ENCODE peak calls at places on chromosomes 13 and 19, in six cellular contexts. Z, Y, V, R, H and O are unnamed samples.

GRCh38 chr19:1360818-1361461 is 22.8 kb upstream of the NDUFS7 start:
- DNase-seq in Z (no peak), Y (peak; percentile 85), V (peak; percentile 78), R (peak; percentile 77), H (peak; percentile 81), O (no peak)

GRCh38 chr19:36139120-36139472 is 770 bp upstream of the CAPNS1 start:
- DNase-seq in Z (no peak), Y (no peak), V (no peak), R (no peak), H (no peak), O (no peak)

GRCh38 chr13:110388141-110388943 is 81.3 kb downstream of the COL4A2 start:
- DNase-seq in Z (no peak), Y (peak; percentile 52), V (no peak), R (no peak), H (no peak), O (no peak)

GRCh38 chr19:41821003-41821735 is 23.3 kb downstream of the LYPD4 start:
- DNase-seq in Z (peak; percentile 55), Y (peak; percentile 26), V (no peak), R (no peak), H (no peak), O (peak; percentile 67)

GRCh38 chr19:2132191-2132590 is 19.2 kb downstream of the AP3D1 start:
- DNase-seq in Z (no peak), Y (no peak), V (no peak), R (no peak), H (peak; percentile 50), O (no peak)

GRCh38 chr13:54775501-54776191 is 1747.0 kb downstream of the OLFM4 start:
- DNase-seq in Z (no peak), Y (no peak), V (no peak), R (no peak), H (no peak), O (no peak)

GRCh38 chr13:110290811-110291210 is 16.1 kb downstream of the COL4A1 start:
- DNase-seq in Z (no peak), Y (no peak), V (no peak), R (no peak), H (no peak), O (no peak)

GRCh38 chr19:10819124-10820060 is 16.6 kb downstream of the TMED1 start:
- DNase-seq in Z (no peak), Y (no peak), V (no peak), R (no peak), H (no peak), O (no peak)

GRCh38 chr13:23744315-23744714 is 144.9 kb downstream of the MIPEP start:
- DNase-seq in Z (no peak), Y (no peak), V (no peak), R (no peak), H (no peak), O (no peak)

GRCh38 chr13:77637583-77637982 is 59.9 kb upstream of the SLAIN1 start:
- DNase-seq in Z (no peak), Y (no peak), V (no peak), R (no peak), H (no peak), O (no peak)

GRCh38 chr13:95455782-95456181 is 96.7 kb upstream of the CLDN10 start:
- DNase-seq in Z (peak; percentile 28), Y (no peak), V (no peak), R (no peak), H (no peak), O (no peak)

GRCh38 chr19:44548736-44549135 is 19.3 kb upstream of the CEACAM20 start:
- DNase-seq in Z (no peak), Y (peak; percentile 66), V (no peak), R (no peak), H (no peak), O (no peak)

GRCh38 chr19:40690699-40691420 is 409 bp upstream of the NUMBL start:
- DNase-seq in Z (peak; percentile 88), Y (peak; percentile 88), V (peak; percentile 97), R (peak; percentile 41), H (peak; percentile 97), O (peak; percentile 94)

DNA sequence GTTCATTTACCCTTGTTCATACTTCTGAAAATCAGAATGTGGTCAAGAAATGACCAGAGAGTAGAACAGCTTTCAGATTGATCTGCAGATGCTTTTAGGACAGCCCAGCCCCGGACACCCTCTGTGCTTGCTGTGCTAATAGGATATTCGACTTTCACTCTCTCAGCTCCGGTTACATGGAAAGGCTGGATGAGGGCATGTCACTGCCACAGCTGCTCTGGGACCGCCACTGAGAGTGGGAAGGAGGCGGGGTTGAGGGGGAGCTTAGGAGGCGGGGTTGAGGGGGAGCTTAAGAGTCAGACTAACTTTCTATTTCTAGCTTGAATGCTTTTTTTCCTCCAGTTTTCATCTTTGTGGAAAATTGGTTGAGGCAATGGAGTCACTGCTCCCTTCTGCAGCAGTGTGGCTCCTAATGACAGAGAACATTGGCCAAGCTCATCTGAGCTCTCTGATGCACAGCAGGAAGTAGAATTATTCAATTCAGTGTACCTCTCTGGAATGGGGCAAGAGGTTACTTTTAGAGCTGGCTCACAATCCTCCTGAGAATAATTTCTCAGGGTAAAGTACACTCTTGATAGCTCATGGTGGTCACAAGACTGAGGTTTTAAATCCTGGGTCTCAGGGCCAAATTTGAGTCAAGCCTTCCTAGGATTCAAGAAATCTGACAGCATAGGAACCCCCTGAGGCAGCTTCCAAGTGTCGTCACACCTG is 74.6 kb upstream of the NPAS1 start:
- DNase-seq in Z (peak; percentile 10), Y (peak; percentile 43), V (peak; percentile 77), R (no peak), H (peak; percentile 60), O (no peak)
- H3K4me3 ChIP-seq in Z (no peak overlapping the region), Y (peak overlapping the region; percentile 7), V (peak overlapping the region; percentile 42), R (no peak overlapping the region), H (no peak overlapping the region), O (no peak overlapping the region)

GRCh38 chr19:18660939-18661338 is 22.5 kb upstream of the CRTC1 start:
- DNase-seq in Z (no peak), Y (no peak), V (no peak), R (no peak), H (no peak), O (no peak)
- H3K4me3 ChIP-seq in Z (no peak overlapping the region), Y (no peak overlapping the region), V (peak overlapping the region; percentile 47), R (no peak overlapping the region), H (no peak overlapping the region), O (no peak overlapping the region)

DNA sequence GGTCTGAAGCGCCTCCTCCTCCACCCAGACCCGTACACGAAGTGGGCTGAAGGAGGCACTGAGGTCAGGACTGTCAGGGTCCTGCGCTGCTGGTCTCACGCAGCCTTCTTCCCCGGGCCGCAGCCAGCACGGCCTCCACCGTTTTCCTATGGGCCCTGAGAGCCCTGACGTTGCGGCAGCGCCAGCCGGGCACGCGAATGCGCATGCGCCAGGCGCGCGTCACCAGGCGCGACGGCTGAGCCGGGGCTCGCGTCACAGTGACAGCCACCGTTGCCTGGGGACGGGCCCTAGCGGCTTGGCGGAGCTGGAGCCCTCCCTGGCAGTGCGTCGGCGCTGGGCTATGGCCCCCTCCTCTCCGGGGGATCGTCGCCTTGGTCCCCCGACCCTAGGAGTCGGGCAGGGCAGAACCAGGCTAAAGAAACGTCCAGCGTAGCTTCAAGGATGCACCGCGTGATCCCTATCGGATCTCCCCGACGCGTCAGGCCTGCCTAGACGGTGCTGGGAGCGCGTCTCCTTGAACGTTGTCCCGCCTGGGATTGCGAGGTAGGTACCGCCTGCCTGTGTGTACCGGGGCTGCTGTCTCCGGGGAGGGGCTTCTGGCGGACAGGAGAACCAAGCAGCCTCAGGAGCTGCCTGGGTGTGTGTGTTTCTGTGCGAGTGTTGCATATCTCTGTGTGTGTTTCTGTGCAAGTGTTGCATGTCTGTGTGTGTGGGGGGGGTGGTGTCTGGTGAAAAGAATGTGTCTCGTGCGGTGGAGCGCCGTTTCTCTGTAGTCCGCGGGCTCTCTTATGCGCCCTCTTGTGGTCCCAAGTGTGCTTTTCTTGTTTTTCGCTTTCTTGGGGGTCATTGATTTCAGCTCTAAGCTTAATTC is 43.2 kb downstream of the ZNF571 start:
- DNase-seq in Z (no peak), Y (peak; percentile 51), V (peak; percentile 50), R (peak; percentile 3), H (no peak), O (peak; percentile 82)
- H3K4me3 ChIP-seq in Z (no peak overlapping the region), Y (peak overlapping the region; percentile 71), V (peak overlapping the region; percentile 72), R (peak overlapping the region; percentile 47), H (no peak overlapping the region), O (peak overlapping the region; percentile 64)

GRCh38 chr19:49801401-49801888 is 11.6 kb downstream of the FUZ start:
- DNase-seq in Z (no peak), Y (no peak), V (no peak), R (no peak), H (no peak), O (no peak)

GRCh38 chr19:49799271-49799797 is 13.8 kb downstream of the FUZ start:
- DNase-seq in Z (no peak), Y (no peak), V (no peak), R (no peak), H (no peak), O (no peak)

GRCh38 chr19:49801966-49802661 is 11.0 kb downstream of the FUZ start:
- DNase-seq in Z (no peak), Y (peak; percentile 88), V (peak; percentile 94), R (peak; percentile 29), H (peak; percentile 88), O (no peak)

GRCh38 chr19:49799798-49800376 is 13.2 kb downstream of the FUZ start:
- DNase-seq in Z (no peak), Y (no peak), V (no peak), R (no peak), H (no peak), O (no peak)

GRCh38 chr19:49800771-49801170 is 12.3 kb downstream of the FUZ start:
- DNase-seq in Z (no peak), Y (no peak), V (no peak), R (no peak), H (no peak), O (no peak)
- H3K4me3 ChIP-seq in Z (no peak overlapping the region), Y (no peak overlapping the region), V (no peak overlapping the region), R (no peak overlapping the region), H (no peak overlapping the region), O (no peak overlapping the region)

DNA sequence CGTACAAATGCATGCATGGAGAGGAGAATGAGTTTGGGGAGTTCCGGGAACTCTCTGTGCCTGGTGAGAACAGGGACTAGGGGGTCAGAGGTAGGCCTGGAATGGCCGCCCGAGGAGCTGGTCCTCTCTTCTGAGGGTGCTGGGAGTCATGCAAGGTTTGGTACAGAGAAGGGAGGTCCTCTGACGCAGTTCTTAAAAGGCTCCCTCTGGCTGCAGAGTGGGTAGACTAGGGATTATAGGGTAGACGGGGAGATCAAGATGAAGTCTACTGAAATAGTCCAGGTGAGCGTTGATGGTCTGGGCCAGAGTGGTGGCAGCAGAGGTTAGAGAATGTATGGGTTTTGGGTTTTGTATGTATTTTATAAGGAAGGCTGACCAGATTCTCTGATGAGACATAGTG is 796 bp downstream of the ZNF304 start:
- DNase-seq in Z (no peak), Y (peak; percentile 2), V (no peak), R (no peak), H (no peak), O (no peak)
- H3K4me3 ChIP-seq in Z (peak overlapping the region; percentile 91), Y (peak overlapping the region; percentile 100), V (peak overlapping the region; percentile 96), R (peak overlapping the region; percentile 99), H (peak overlapping the region; percentile 71), O (peak overlapping the region; percentile 90)

GRCh38 chr19:7342143-7342542 is 6.6 kb upstream of the ARHGEF18 start:
- DNase-seq in Z (no peak), Y (no peak), V (no peak), R (no peak), H (no peak), O (no peak)
- H3K4me3 ChIP-seq in Z (no peak overlapping the region), Y (no peak overlapping the region), V (no peak overlapping the region), R (no peak overlapping the region), H (no peak overlapping the region), O (no peak overlapping the region)

GRCh38 chr19:47471733-47472457 is at the start of gene SLC8A2:
- DNase-seq in Z (peak; percentile 61), Y (peak; percentile 73), V (peak; percentile 63), R (no peak), H (peak; percentile 85), O (peak; percentile 49)
- H3K4me3 ChIP-seq in Z (no peak within 1 kb of the TSS), Y (no peak within 1 kb of the TSS), V (peak within 1 kb of the TSS; percentile 38), R (no peak within 1 kb of the TSS), H (peak within 1 kb of the TSS; percentile 43), O (no peak within 1 kb of the TSS)

GRCh38 chr19:50660083-50660366 is 10.8 kb downstream of the C19orf81 start:
- DNase-seq in Z (no peak), Y (no peak), V (no peak), R (no peak), H (no peak), O (no peak)
- H3K4me3 ChIP-seq in Z (no peak overlapping the region), Y (no peak overlapping the region), V (no peak overlapping the region), R (no peak overlapping the region), H (no peak overlapping the region), O (no peak overlapping the region)